ENCODE peak calls at places on chromosomes 12 and 14, in four cellular contexts. One of them, this sample, is unnamed.
A peak's percentile ranks its signal among the peaks of the same experiment; 100 is the strongest.

GRCh38 chr14:45267084-45267483 is 14.1 kb upstream of the MIS18BP1 start:
- DNase-seq in HCT116: no peak
- DNase-seq in fibroblast of lung: peak; percentile 13
- DNase-seq in hepatocyte: no peak
- DNase-seq in this sample: no peak

GRCh38 chr12:131102991-131103609 is 149.4 kb downstream of the ADGRD1 start:
- DNase-seq in HCT116: no peak
- DNase-seq in fibroblast of lung: no peak
- DNase-seq in hepatocyte: no peak
- DNase-seq in this sample: no peak

GRCh38 chr14:51285102-51285501 is 45.1 kb downstream of the TMX1 start:
- DNase-seq in HCT116: no peak
- DNase-seq in fibroblast of lung: no peak
- DNase-seq in hepatocyte: no peak
- DNase-seq in this sample: no peak

GRCh38 chr12:65916991-65917676 is 92.9 kb downstream of the HMGA2 start:
- DNase-seq in HCT116: no peak
- DNase-seq in fibroblast of lung: no peak
- DNase-seq in hepatocyte: no peak
- DNase-seq in this sample: no peak

GRCh38 chr12:52381206-52381605 is 4.2 kb downstream of the KRT84 start:
- DNase-seq in HCT116: no peak
- DNase-seq in fibroblast of lung: no peak
- DNase-seq in hepatocyte: no peak
- DNase-seq in this sample: no peak

GRCh38 chr12:1367331-1367730 is 227.1 kb downstream of the FBXL14 start:
- DNase-seq in HCT116: no peak
- DNase-seq in fibroblast of lung: peak; percentile 4
- DNase-seq in hepatocyte: no peak
- DNase-seq in this sample: no peak

GRCh38 chr12:13283867-13284266 is 87.3 kb downstream of the EMP1 start:
- DNase-seq in HCT116: no peak
- DNase-seq in fibroblast of lung: no peak
- DNase-seq in hepatocyte: no peak
- DNase-seq in this sample: no peak

GRCh38 chr12:117032593-117033381 is 66.4 kb downstream of the TESC start:
- DNase-seq in HCT116: no peak
- DNase-seq in fibroblast of lung: peak; percentile 47
- DNase-seq in hepatocyte: no peak
- DNase-seq in this sample: no peak

GRCh38 chr12:13595536-13596450 is 385.6 kb downstream of the GRIN2B start:
- DNase-seq in HCT116: no peak
- DNase-seq in fibroblast of lung: no peak
- DNase-seq in hepatocyte: no peak
- DNase-seq in this sample: no peak

GRCh38 chr14:64233791-64234190 is 60.4 kb downstream of the ESR2 start:
- DNase-seq in HCT116: no peak
- DNase-seq in fibroblast of lung: no peak
- DNase-seq in hepatocyte: no peak
- DNase-seq in this sample: no peak

GRCh38 chr14:94394594-94395305 is 6.3 kb upstream of the SERPINA1 start:
- DNase-seq in HCT116: no peak
- DNase-seq in fibroblast of lung: peak; percentile 69
- DNase-seq in hepatocyte: peak; percentile 31
- DNase-seq in this sample: no peak

GRCh38 chr12:12736759-12737676 is 19.9 kb downstream of the CDKN1B start:
- DNase-seq in HCT116: no peak
- DNase-seq in fibroblast of lung: peak; percentile 91
- DNase-seq in hepatocyte: peak; percentile 57
- DNase-seq in this sample: no peak

GRCh38 chr12:47088021-47088944 is 8.5 kb upstream of the AMIGO2 start:
- DNase-seq in HCT116: no peak
- DNase-seq in fibroblast of lung: peak; percentile 88
- DNase-seq in hepatocyte: peak; percentile 66
- DNase-seq in this sample: no peak

GRCh38 chr14:100786131-100786530 is 39.8 kb upstream of the MEG3 start:
- DNase-seq in HCT116: no peak
- DNase-seq in fibroblast of lung: no peak
- DNase-seq in hepatocyte: no peak
- DNase-seq in this sample: no peak

GRCh38 chr14:98173291-98173690 is 1098.7 kb downstream of the BCL11B start:
- DNase-seq in HCT116: no peak
- DNase-seq in fibroblast of lung: no peak
- DNase-seq in hepatocyte: no peak
- DNase-seq in this sample: no peak

GRCh38 chr14:22664261-22664660 is 20.1 kb upstream of the OR6J1 start:
- DNase-seq in HCT116: no peak
- DNase-seq in fibroblast of lung: no peak
- DNase-seq in hepatocyte: peak; percentile 48
- DNase-seq in this sample: no peak

GRCh38 chr14:51035611-51036192 is 59.2 kb downstream of the TRIM9 start:
- DNase-seq in HCT116: no peak
- DNase-seq in fibroblast of lung: peak; percentile 26
- DNase-seq in hepatocyte: peak; percentile 11
- DNase-seq in this sample: no peak

GRCh38 chr12:48307269-48307668 is 43.5 kb downstream of the ZNF641 start:
- DNase-seq in HCT116: no peak
- DNase-seq in fibroblast of lung: no peak
- DNase-seq in hepatocyte: no peak
- DNase-seq in this sample: no peak

GRCh38 chr12:130227641-130228040 is 65.4 kb downstream of the FZD10 start:
- DNase-seq in HCT116: no peak
- DNase-seq in fibroblast of lung: no peak
- DNase-seq in hepatocyte: no peak
- DNase-seq in this sample: no peak

GRCh38 chr12:98424726-98425401 is 90.5 kb upstream of the TMPO start:
- DNase-seq in HCT116: peak; percentile 57
- DNase-seq in fibroblast of lung: peak; percentile 87
- DNase-seq in hepatocyte: peak; percentile 84
- DNase-seq in this sample: no peak

GRCh38 chr12:49260165-49260564 is 4.7 kb upstream of the TUBA1C start:
- DNase-seq in HCT116: no peak
- DNase-seq in fibroblast of lung: peak; percentile 57
- DNase-seq in hepatocyte: no peak
- DNase-seq in this sample: no peak

GRCh38 chr14:83913466-83913865 is 1616.5 kb upstream of the FLRT2 start:
- DNase-seq in HCT116: no peak
- DNase-seq in fibroblast of lung: no peak
- DNase-seq in hepatocyte: no peak
- DNase-seq in this sample: no peak

GRCh38 chr12:88361493-88361892 is 218.8 kb downstream of the KITLG start:
- DNase-seq in HCT116: no peak
- DNase-seq in fibroblast of lung: peak; percentile 30
- DNase-seq in hepatocyte: no peak
- DNase-seq in this sample: no peak

GRCh38 chr12:20044836-20045235 is 323.5 kb upstream of the PDE3A start:
- DNase-seq in HCT116: no peak
- DNase-seq in fibroblast of lung: peak; percentile 28
- DNase-seq in hepatocyte: no peak
- DNase-seq in this sample: no peak

GRCh38 chr14:91143862-91144261 is 30.0 kb downstream of the DGLUCY start:
- DNase-seq in HCT116: no peak
- DNase-seq in fibroblast of lung: no peak
- DNase-seq in hepatocyte: no peak
- DNase-seq in this sample: peak; percentile 83

GRCh38 chr12:7131502-7131866 is 1.3 kb downstream of the CLSTN3 start:
- DNase-seq in HCT116: no peak
- DNase-seq in fibroblast of lung: no peak
- DNase-seq in hepatocyte: no peak
- DNase-seq in this sample: no peak

GRCh38 chr12:7151532-7151931 is 21.4 kb downstream of the CLSTN3 start:
- DNase-seq in HCT116: no peak
- DNase-seq in fibroblast of lung: no peak
- DNase-seq in hepatocyte: no peak
- DNase-seq in this sample: no peak

GRCh38 chr12:132686831-132687210 is 321 bp downstream of the POLE start:
- DNase-seq in HCT116: no peak
- DNase-seq in fibroblast of lung: peak; percentile 24
- DNase-seq in hepatocyte: no peak
- DNase-seq in this sample: no peak

GRCh38 chr12:70643927-70644326 is 6.7 kb upstream of the PTPRB start:
- DNase-seq in HCT116: no peak
- DNase-seq in fibroblast of lung: no peak
- DNase-seq in hepatocyte: no peak
- DNase-seq in this sample: no peak

GRCh38 chr12:3417937-3418336 is 73.1 kb upstream of the PRMT8 start:
- DNase-seq in HCT116: no peak
- DNase-seq in fibroblast of lung: no peak
- DNase-seq in hepatocyte: no peak
- DNase-seq in this sample: no peak

GRCh38 chr12:124452576-124453391 is 114.6 kb downstream of the NCOR2 start:
- DNase-seq in HCT116: no peak
- DNase-seq in fibroblast of lung: no peak
- DNase-seq in hepatocyte: no peak
- DNase-seq in this sample: no peak

GRCh38 chr12:76644950-76645349 is 85.4 kb upstream of the OSBPL8 start:
- DNase-seq in HCT116: no peak
- DNase-seq in fibroblast of lung: no peak
- DNase-seq in hepatocyte: no peak
- DNase-seq in this sample: no peak
- TF ChIP-seq CTCF in HCT116: no peak
- TF ChIP-seq CTCF in fibroblast of lung: no peak
- TF ChIP-seq CTCF in hepatocyte: no peak
- TF ChIP-seq CTCF in this sample: no peak

DNA sequence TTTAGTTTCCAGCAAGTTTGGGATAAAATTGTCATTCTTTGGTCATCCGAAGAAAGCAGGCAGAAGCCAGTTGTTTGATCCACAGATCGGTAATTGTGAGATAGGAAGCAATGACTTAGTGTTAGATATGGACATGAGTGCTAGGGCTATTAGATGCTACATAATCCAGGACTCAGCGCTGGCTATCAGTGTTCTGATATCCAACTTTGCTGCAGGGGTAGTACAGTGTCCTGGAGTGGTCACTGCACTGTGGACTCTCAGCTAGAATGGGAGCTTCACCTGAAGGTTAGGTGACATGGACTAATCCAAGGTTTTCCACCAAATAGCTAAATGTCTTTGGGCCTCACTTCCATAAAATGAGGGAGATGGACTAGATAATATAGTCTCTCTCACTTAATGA is 39.9 kb downstream of the STK38L start:
- DNase-seq in HCT116: no peak
- DNase-seq in fibroblast of lung: no peak
- DNase-seq in hepatocyte: no peak
- DNase-seq in this sample: no peak
- H3K27ac ChIP-seq in HCT116: no peak overlapping the region
- H3K27ac ChIP-seq in fibroblast of lung: no peak overlapping the region
- H3K27ac ChIP-seq in hepatocyte: no peak overlapping the region
- H3K27ac ChIP-seq in this sample: peak overlapping the region; percentile 41

GRCh38 chr14:104725772-104726548 is 1.9 kb downstream of the ADSS1 start:
- DNase-seq in HCT116: no peak
- DNase-seq in fibroblast of lung: no peak
- DNase-seq in hepatocyte: no peak
- DNase-seq in this sample: no peak

GRCh38 chr14:104724981-104725771 is 1.1 kb downstream of the ADSS1 start:
- DNase-seq in HCT116: no peak
- DNase-seq in fibroblast of lung: no peak
- DNase-seq in hepatocyte: peak; percentile 67
- DNase-seq in this sample: no peak

GRCh38 chr14:104728631-104729030 is 4.6 kb downstream of the ADSS1 start:
- DNase-seq in HCT116: no peak
- DNase-seq in fibroblast of lung: no peak
- DNase-seq in hepatocyte: no peak
- DNase-seq in this sample: no peak

GRCh38 chr14:104724407-104724980 is 465 bp downstream of the ADSS1 start:
- DNase-seq in HCT116: no peak
- DNase-seq in fibroblast of lung: no peak
- DNase-seq in hepatocyte: no peak
- DNase-seq in this sample: peak; percentile 41

DNA sequence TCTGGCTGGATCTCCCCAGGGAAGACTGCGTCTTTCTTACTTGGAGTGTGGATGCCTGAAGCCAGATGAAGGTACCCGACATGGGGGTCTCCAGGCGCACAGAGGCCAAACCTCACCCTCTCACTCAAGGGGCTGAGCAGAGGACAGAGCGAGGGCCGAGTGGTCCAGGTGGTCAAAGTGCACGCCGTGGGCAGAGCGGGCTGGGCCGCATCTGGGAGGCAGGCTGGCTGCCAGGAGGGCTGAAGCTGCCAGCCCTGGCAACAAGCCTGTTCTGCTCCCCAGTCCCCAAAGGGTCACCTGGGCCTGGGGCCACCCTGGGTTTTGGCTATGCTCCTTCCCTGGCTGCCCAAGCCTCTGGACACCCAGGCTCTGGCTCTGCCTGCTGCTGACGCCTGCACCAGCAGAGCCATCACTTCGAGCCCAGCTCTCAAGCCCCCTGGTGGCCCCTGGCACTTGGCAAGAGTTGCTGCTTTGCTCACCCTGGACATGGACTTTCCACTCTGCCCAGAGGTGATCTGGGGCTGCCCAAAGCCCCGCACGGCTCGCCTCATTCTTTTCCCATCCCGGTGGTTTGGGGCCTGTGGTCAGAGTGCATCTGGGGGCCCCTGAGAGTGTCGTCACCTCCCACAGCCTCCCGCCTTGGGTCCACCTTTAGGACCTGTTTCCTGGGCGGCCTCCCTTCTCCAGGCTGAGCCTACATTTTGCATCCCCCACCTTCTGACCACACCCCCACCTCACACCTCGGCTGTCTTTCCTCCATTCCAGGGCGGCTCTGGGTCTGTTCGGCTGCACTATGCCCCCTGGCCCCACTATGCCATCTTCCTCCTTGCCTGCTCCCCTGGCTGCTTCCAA is 2.8 kb downstream of the ADSS1 start:
- DNase-seq in HCT116: no peak
- DNase-seq in fibroblast of lung: no peak
- DNase-seq in hepatocyte: no peak
- DNase-seq in this sample: no peak
- TF ChIP-seq CTCF in HCT116: peak; percentile 25
- TF ChIP-seq CTCF in fibroblast of lung: peak; percentile 11
- TF ChIP-seq CTCF in hepatocyte: no peak
- TF ChIP-seq CTCF in this sample: no peak

GRCh38 chr14:68297871-68298468 is 478.4 kb downstream of the RAD51B start:
- DNase-seq in HCT116: no peak
- DNase-seq in fibroblast of lung: peak; percentile 35
- DNase-seq in hepatocyte: peak; percentile 24
- DNase-seq in this sample: no peak
- H3K27ac ChIP-seq in HCT116: peak overlapping the region; percentile 11
- H3K27ac ChIP-seq in fibroblast of lung: no peak overlapping the region
- H3K27ac ChIP-seq in hepatocyte: peak overlapping the region; percentile 92
- H3K27ac ChIP-seq in this sample: no peak overlapping the region

GRCh38 chr14:89634037-89634436 is 217.0 kb upstream of the FOXN3 start:
- DNase-seq in HCT116: no peak
- DNase-seq in fibroblast of lung: no peak
- DNase-seq in hepatocyte: no peak
- DNase-seq in this sample: no peak

GRCh38 chr14:89628521-89628920 is 211.5 kb upstream of the FOXN3 start:
- DNase-seq in HCT116: no peak
- DNase-seq in fibroblast of lung: no peak
- DNase-seq in hepatocyte: no peak
- DNase-seq in this sample: no peak

GRCh38 chr14:89629383-89629782 is 212.3 kb upstream of the FOXN3 start:
- DNase-seq in HCT116: no peak
- DNase-seq in fibroblast of lung: no peak
- DNase-seq in hepatocyte: no peak
- DNase-seq in this sample: no peak

GRCh38 chr14:89625988-89626806 is 209.2 kb upstream of the FOXN3 start:
- DNase-seq in HCT116: no peak
- DNase-seq in fibroblast of lung: no peak
- DNase-seq in hepatocyte: no peak
- DNase-seq in this sample: no peak

GRCh38 chr14:89630096-89630829 is 213.2 kb upstream of the FOXN3 start:
- DNase-seq in HCT116: no peak
- DNase-seq in fibroblast of lung: peak; percentile 62
- DNase-seq in hepatocyte: no peak
- DNase-seq in this sample: no peak
- TF ChIP-seq CTCF in HCT116: no peak
- TF ChIP-seq CTCF in fibroblast of lung: no peak
- TF ChIP-seq CTCF in hepatocyte: no peak
- TF ChIP-seq CTCF in this sample: no peak

This sample was measured in thoracic aorta.